ENCODE peak calls at places on chromosomes 13 and 19, in seven cellular contexts. Z is heart left ventricle, H is breast epithelium, M is astrocyte of the spinal cord, F is colonic mucosa, K is ascending aorta, J is upper lobe of right lung. Y is an unnamed sample.

GRCh38 chr19:2290441-2291184 is 8.6 kb upstream of the PEAK3 start:
- DNase-seq in Z (no peak), F (peak; percentile 17), M (no peak), J (no peak), K (no peak), H (no peak), Y (no peak)

GRCh38 chr13:36954542-36954941 is 34.5 kb upstream of the SMAD9 start:
- DNase-seq in J (no peak), K (no peak), Z (no peak), M (no peak), H (no peak), F (no peak), Y (no peak)

GRCh38 chr19:3606690-3607289 is at the start of gene TBXA2R:
- DNase-seq in H (no peak), J (peak; percentile 83), Z (peak; percentile 83), K (peak; percentile 91), M (peak; percentile 66), F (peak; percentile 80), Y (peak; percentile 42)

GRCh38 chr19:50880241-50880640 is 7.0 kb downstream of the KLK2 start:
- DNase-seq in Z (no peak), F (no peak), K (no peak), M (no peak), J (no peak), H (no peak), Y (no peak)

GRCh38 chr19:19539738-19540703 is 2.0 kb downstream of the CILP2 start:
- DNase-seq in K (no peak), H (no peak), Z (peak; percentile 59), M (peak; percentile 62), F (peak; percentile 95), J (peak; percentile 84), Y (no peak)

GRCh38 chr13:80547885-80548284 is 207.0 kb upstream of the SPRY2 start:
- DNase-seq in F (no peak), J (no peak), Z (peak; percentile 27), H (no peak), M (peak; percentile 26), K (no peak), Y (no peak)

GRCh38 chr19:43651758-43652545 is 12.3 kb upstream of the CADM4 start:
- DNase-seq in M (peak; percentile 62), H (peak; percentile 71), Z (peak; percentile 44), J (no peak), F (peak; percentile 61), K (no peak), Y (peak; percentile 71)

GRCh38 chr19:43570174-43570791 is 5.0 kb downstream of the XRCC1 start:
- DNase-seq in J (no peak), M (no peak), Z (no peak), H (no peak), F (no peak), K (no peak), Y (no peak)

GRCh38 chr13:51959773-51960172 is 51.5 kb downstream of the ATP7B start:
- DNase-seq in M (no peak), F (peak; percentile 79), K (no peak), H (no peak), J (no peak), Z (no peak), Y (no peak)
- TF ChIP-seq CTCF in M (no peak), F (no peak), K (no peak), H (no peak), J (no peak), Z (no peak), Y (no peak)

DNA sequence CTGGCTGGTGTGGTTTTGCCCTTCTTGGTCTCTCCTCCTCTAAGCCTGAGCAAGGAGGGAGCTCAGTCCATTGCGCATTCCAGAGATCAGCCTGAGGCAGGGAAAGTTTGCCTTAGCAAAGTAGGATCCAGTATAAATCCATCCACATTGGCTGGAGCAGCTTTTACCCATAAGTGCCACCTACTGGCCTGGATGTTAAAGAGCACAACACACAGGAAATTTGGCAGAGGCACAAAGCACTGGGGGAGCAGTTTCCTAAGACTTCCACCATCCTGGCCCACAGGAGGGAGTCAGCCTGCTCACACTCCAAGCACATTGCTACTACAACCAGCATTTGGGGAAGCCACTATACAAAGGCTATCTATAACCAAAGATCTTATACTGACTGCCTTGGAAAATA is 1124.2 kb downstream of the SLITRK1 start:
- DNase-seq in J (no peak), H (no peak), M (no peak), Z (no peak), K (no peak), F (no peak), Y (no peak)
- TF ChIP-seq CTCF in J (no peak), H (no peak), M (no peak), Z (no peak), K (no peak), F (no peak), Y (no peak)

GRCh38 chr13:101654916-101655315 is 202.4 kb downstream of the ITGBL1 start:
- DNase-seq in M (no peak), K (no peak), J (no peak), H (no peak), F (no peak), Z (no peak), Y (no peak)

GRCh38 chr13:101649490-101650126 is 197.1 kb downstream of the ITGBL1 start:
- DNase-seq in Z (no peak), F (no peak), K (no peak), H (no peak), J (no peak), M (peak; percentile 59), Y (no peak)

GRCh38 chr13:101660711-101661110 is 208.2 kb downstream of the ITGBL1 start:
- DNase-seq in Z (no peak), K (no peak), F (no peak), H (no peak), J (no peak), M (no peak), Y (no peak)

DNA sequence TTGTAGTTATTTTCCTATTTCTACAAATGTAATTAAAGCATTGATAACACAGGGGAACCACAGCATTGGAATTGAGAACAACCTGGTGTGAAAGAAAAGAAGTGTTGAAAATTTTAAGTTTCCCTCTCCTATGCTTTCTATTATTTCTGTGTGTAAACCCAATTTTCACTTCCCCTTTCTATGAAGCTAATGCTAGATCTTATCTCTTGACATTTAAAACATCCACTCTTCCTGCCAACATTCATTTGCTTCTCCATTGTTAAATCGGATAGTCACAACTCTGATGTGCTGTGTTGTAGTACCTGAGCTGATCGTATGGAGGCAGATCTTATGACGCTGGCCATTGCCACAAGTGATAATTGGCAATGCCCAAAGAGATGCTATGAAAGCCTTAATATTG is 203.0 kb downstream of the ITGBL1 start:
- DNase-seq in J (no peak), Z (no peak), F (no peak), M (no peak), H (no peak), K (no peak), Y (no peak)
- TF ChIP-seq CTCF in J (no peak), Z (no peak), F (no peak), M (no peak), H (no peak), K (no peak), Y (no peak)

GRCh38 chr13:53150568-53150967 is 122.0 kb downstream of the OLFM4 start:
- DNase-seq in J (no peak), M (no peak), K (no peak), H (no peak), Z (no peak), F (no peak), Y (no peak)

GRCh38 chr13:53151692-53152421 is 123.2 kb downstream of the OLFM4 start:
- DNase-seq in J (no peak), H (no peak), F (peak; percentile 60), M (no peak), K (no peak), Z (no peak), Y (peak; percentile 71)
- TF ChIP-seq CTCF in J (peak; percentile 63), H (peak; percentile 44), F (peak; percentile 57), M (peak; percentile 46), K (no peak), Z (peak; percentile 69), Y (peak; percentile 88)

DNA sequence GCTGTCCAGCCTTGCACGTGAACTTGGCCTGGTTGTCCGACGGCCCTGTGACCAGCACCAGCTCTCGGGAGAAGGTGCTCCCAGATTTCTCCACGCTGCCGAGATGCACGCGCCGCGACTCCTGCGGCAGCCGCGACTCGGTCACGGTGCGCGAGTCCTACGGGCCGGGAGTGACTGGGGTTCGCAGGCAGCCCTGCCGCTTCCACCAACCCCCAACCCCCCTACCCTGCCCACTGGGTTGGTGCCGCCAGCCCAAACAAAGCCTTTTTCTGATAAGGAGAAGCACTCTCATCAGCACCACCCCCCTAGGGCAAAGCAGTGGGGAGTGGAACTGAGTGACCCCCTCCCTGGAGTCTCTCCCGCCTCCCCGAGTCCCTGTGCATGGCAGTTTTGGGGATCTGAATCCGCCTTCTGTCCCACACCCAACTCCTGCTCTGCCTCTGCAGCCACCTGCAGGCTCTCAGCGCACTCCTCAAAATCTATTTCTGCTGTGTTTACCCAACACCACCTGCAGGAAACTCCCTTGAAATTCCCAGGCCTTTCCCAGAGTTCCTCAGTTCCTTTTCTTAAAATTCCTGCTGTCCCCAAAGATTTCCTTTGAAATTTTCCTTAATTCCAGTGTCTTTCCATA is 6.2 kb downstream of the NPHS1 start:
- DNase-seq in Z (no peak), H (no peak), J (no peak), M (no peak), K (no peak), F (peak; percentile 47), Y (no peak)
- TF ChIP-seq CTCF in Z (no peak), H (no peak), J (no peak), M (no peak), K (no peak), F (no peak), Y (no peak)

Y was measured in endothelial cell.